ENCODE peak calls at places on chromosomes 7 and 10, in six cellular contexts. One of them, this sample, is unnamed.

GRCh38 chr10:1607466-1607865 is 129.9 kb downstream of the ADARB2 start:
- DNase-seq in cardiac fibroblast: no peak
- DNase-seq in foreskin fibroblast: no peak
- DNase-seq in lower leg skin: no peak
- DNase-seq in Caco-2: no peak
- DNase-seq in AG04450: no peak
- DNase-seq in this sample: no peak

GRCh38 chr10:8238989-8239388 is 184.5 kb downstream of the GATA3 start:
- DNase-seq in cardiac fibroblast: no peak
- DNase-seq in foreskin fibroblast: no peak
- DNase-seq in lower leg skin: no peak
- DNase-seq in Caco-2: no peak
- DNase-seq in AG04450: no peak
- DNase-seq in this sample: no peak

GRCh38 chr7:44046321-44047061 is 2.0 kb downstream of the DBNL start:
- DNase-seq in cardiac fibroblast: no peak
- DNase-seq in foreskin fibroblast: no peak
- DNase-seq in lower leg skin: no peak
- DNase-seq in Caco-2: no peak
- DNase-seq in AG04450: no peak
- DNase-seq in this sample: peak; percentile 35

GRCh38 chr10:89301231-89301630 is 615 bp upstream of the IFIT2 start:
- DNase-seq in cardiac fibroblast: peak; percentile 71
- DNase-seq in foreskin fibroblast: peak; percentile 34
- DNase-seq in lower leg skin: no peak
- DNase-seq in Caco-2: no peak
- DNase-seq in AG04450: no peak
- DNase-seq in this sample: no peak

GRCh38 chr10:102300289-102300843 is 55.0 kb downstream of the GBF1 start:
- DNase-seq in cardiac fibroblast: peak; percentile 84
- DNase-seq in foreskin fibroblast: peak; percentile 72
- DNase-seq in lower leg skin: no peak
- DNase-seq in Caco-2: no peak
- DNase-seq in AG04450: peak; percentile 46
- DNase-seq in this sample: no peak

GRCh38 chr10:60759181-60759580 is 19.1 kb upstream of the CDK1 start:
- DNase-seq in cardiac fibroblast: no peak
- DNase-seq in foreskin fibroblast: no peak
- DNase-seq in lower leg skin: no peak
- DNase-seq in Caco-2: no peak
- DNase-seq in AG04450: no peak
- DNase-seq in this sample: no peak

GRCh38 chr10:76080406-76080805 is 649.0 kb downstream of the LRMDA start:
- DNase-seq in cardiac fibroblast: peak; percentile 60
- DNase-seq in foreskin fibroblast: peak; percentile 63
- DNase-seq in lower leg skin: no peak
- DNase-seq in Caco-2: no peak
- DNase-seq in AG04450: peak; percentile 50
- DNase-seq in this sample: no peak

GRCh38 chr10:106567629-106568028 is 596.9 kb downstream of the SORCS1 start:
- DNase-seq in cardiac fibroblast: no peak
- DNase-seq in foreskin fibroblast: no peak
- DNase-seq in lower leg skin: no peak
- DNase-seq in Caco-2: no peak
- DNase-seq in AG04450: no peak
- DNase-seq in this sample: no peak

GRCh38 chr10:116732546-116732945 is 9.8 kb downstream of the HSPA12A start:
- DNase-seq in cardiac fibroblast: no peak
- DNase-seq in foreskin fibroblast: no peak
- DNase-seq in lower leg skin: no peak
- DNase-seq in Caco-2: no peak
- DNase-seq in AG04450: no peak
- DNase-seq in this sample: no peak

GRCh38 chr7:158868754-158869410 is 12.5 kb downstream of the DYNC2I1 start:
- DNase-seq in cardiac fibroblast: no peak
- DNase-seq in foreskin fibroblast: no peak
- DNase-seq in lower leg skin: no peak
- DNase-seq in Caco-2: no peak
- DNase-seq in AG04450: no peak
- DNase-seq in this sample: no peak

GRCh38 chr7:74655324-74655723 is 2.2 kb upstream of the GTF2I start:
- DNase-seq in cardiac fibroblast: no peak
- DNase-seq in foreskin fibroblast: no peak
- DNase-seq in lower leg skin: no peak
- DNase-seq in Caco-2: no peak
- DNase-seq in AG04450: no peak
- DNase-seq in this sample: no peak

GRCh38 chr7:128738570-128739047 is 550 bp upstream of the CALU start:
- DNase-seq in cardiac fibroblast: no peak
- DNase-seq in foreskin fibroblast: no peak
- DNase-seq in lower leg skin: peak; percentile 26
- DNase-seq in Caco-2: no peak
- DNase-seq in AG04450: no peak
- DNase-seq in this sample: no peak

GRCh38 chr7:49775065-49775948 is 1.9 kb downstream of the VWC2 start:
- DNase-seq in cardiac fibroblast: no peak
- DNase-seq in foreskin fibroblast: no peak
- DNase-seq in lower leg skin: no peak
- DNase-seq in Caco-2: no peak
- DNase-seq in AG04450: no peak
- DNase-seq in this sample: no peak

GRCh38 chr10:71753091-71753959 is 20.0 kb downstream of the VSIR start:
- DNase-seq in cardiac fibroblast: no peak
- DNase-seq in foreskin fibroblast: no peak
- DNase-seq in lower leg skin: peak; percentile 79
- DNase-seq in Caco-2: peak; percentile 74
- DNase-seq in AG04450: no peak
- DNase-seq in this sample: no peak

GRCh38 chr10:121583258-121583657 is 15.0 kb downstream of the FGFR2 start:
- DNase-seq in cardiac fibroblast: no peak
- DNase-seq in foreskin fibroblast: no peak
- DNase-seq in lower leg skin: no peak
- DNase-seq in Caco-2: no peak
- DNase-seq in AG04450: no peak
- DNase-seq in this sample: no peak

GRCh38 chr7:108581655-108582491 is 12.2 kb downstream of the DNAJB9 start:
- DNase-seq in cardiac fibroblast: no peak
- DNase-seq in foreskin fibroblast: no peak
- DNase-seq in lower leg skin: no peak
- DNase-seq in Caco-2: peak; percentile 89
- DNase-seq in AG04450: no peak
- DNase-seq in this sample: no peak

GRCh38 chr7:1911571-1911970 is 241.5 kb downstream of the ELFN1 start:
- DNase-seq in cardiac fibroblast: no peak
- DNase-seq in foreskin fibroblast: no peak
- DNase-seq in lower leg skin: no peak
- DNase-seq in Caco-2: no peak
- DNase-seq in AG04450: no peak
- DNase-seq in this sample: no peak

GRCh38 chr7:70266186-70266585 is 667.9 kb downstream of the AUTS2 start:
- DNase-seq in cardiac fibroblast: no peak
- DNase-seq in foreskin fibroblast: no peak
- DNase-seq in lower leg skin: no peak
- DNase-seq in Caco-2: no peak
- DNase-seq in AG04450: no peak
- DNase-seq in this sample: no peak

GRCh38 chr7:129437190-129437589 is 3.0 kb downstream of the STRIP2 start:
- DNase-seq in cardiac fibroblast: no peak
- DNase-seq in foreskin fibroblast: no peak
- DNase-seq in lower leg skin: no peak
- DNase-seq in Caco-2: no peak
- DNase-seq in AG04450: no peak
- DNase-seq in this sample: no peak

GRCh38 chr10:46255696-46256355 is 31.0 kb upstream of the ANTXRL start:
- DNase-seq in cardiac fibroblast: peak; percentile 11
- DNase-seq in foreskin fibroblast: peak; percentile 7
- DNase-seq in lower leg skin: peak; percentile 34
- DNase-seq in Caco-2: peak; percentile 82
- DNase-seq in AG04450: no peak
- DNase-seq in this sample: no peak

GRCh38 chr10:5948999-5949759 is 28.2 kb downstream of the IL15RA start:
- DNase-seq in cardiac fibroblast: peak; percentile 77
- DNase-seq in foreskin fibroblast: peak; percentile 53
- DNase-seq in lower leg skin: peak; percentile 42
- DNase-seq in Caco-2: peak; percentile 75
- DNase-seq in AG04450: peak; percentile 36
- DNase-seq in this sample: no peak

GRCh38 chr10:1204434-1205326 is 148.5 kb downstream of the WDR37 start:
- DNase-seq in cardiac fibroblast: no peak
- DNase-seq in foreskin fibroblast: no peak
- DNase-seq in lower leg skin: no peak
- DNase-seq in Caco-2: peak; percentile 35
- DNase-seq in AG04450: no peak
- DNase-seq in this sample: no peak

GRCh38 chr7:25515876-25516275 is 287.6 kb upstream of the NPVF start:
- DNase-seq in cardiac fibroblast: no peak
- DNase-seq in foreskin fibroblast: no peak
- DNase-seq in lower leg skin: no peak
- DNase-seq in Caco-2: no peak
- DNase-seq in AG04450: no peak
- DNase-seq in this sample: no peak

GRCh38 chr7:140069298-140069949 is 6.7 kb upstream of the PARP12 start:
- DNase-seq in cardiac fibroblast: no peak
- DNase-seq in foreskin fibroblast: no peak
- DNase-seq in lower leg skin: no peak
- DNase-seq in Caco-2: no peak
- DNase-seq in AG04450: no peak
- DNase-seq in this sample: no peak

GRCh38 chr7:28708458-28708951 is 249.6 kb downstream of the TRIL start:
- DNase-seq in cardiac fibroblast: no peak
- DNase-seq in foreskin fibroblast: no peak
- DNase-seq in lower leg skin: no peak
- DNase-seq in Caco-2: no peak
- DNase-seq in AG04450: no peak
- DNase-seq in this sample: no peak

GRCh38 chr10:12193193-12193592 is 2.5 kb downstream of the NUDT5 start:
- DNase-seq in cardiac fibroblast: peak; percentile 66
- DNase-seq in foreskin fibroblast: peak; percentile 48
- DNase-seq in lower leg skin: no peak
- DNase-seq in Caco-2: no peak
- DNase-seq in AG04450: no peak
- DNase-seq in this sample: no peak

GRCh38 chr7:31027161-31027965 is 24.7 kb upstream of the ADCYAP1R1 start:
- DNase-seq in cardiac fibroblast: no peak
- DNase-seq in foreskin fibroblast: peak; percentile 20
- DNase-seq in lower leg skin: no peak
- DNase-seq in Caco-2: no peak
- DNase-seq in AG04450: no peak
- DNase-seq in this sample: no peak

GRCh38 chr10:122186822-122187810 is 84.0 kb upstream of the BTBD16 start:
- DNase-seq in cardiac fibroblast: no peak
- DNase-seq in foreskin fibroblast: no peak
- DNase-seq in lower leg skin: no peak
- DNase-seq in Caco-2: no peak
- DNase-seq in AG04450: no peak
- DNase-seq in this sample: no peak

GRCh38 chr10:6228010-6228511 is 25.3 kb downstream of the PFKFB3 start:
- DNase-seq in cardiac fibroblast: peak; percentile 80
- DNase-seq in foreskin fibroblast: no peak
- DNase-seq in lower leg skin: no peak
- DNase-seq in Caco-2: no peak
- DNase-seq in AG04450: no peak
- DNase-seq in this sample: no peak

GRCh38 chr10:26438534-26439269 is 561 bp downstream of the APBB1IP start:
- DNase-seq in cardiac fibroblast: no peak
- DNase-seq in foreskin fibroblast: no peak
- DNase-seq in lower leg skin: no peak
- DNase-seq in Caco-2: no peak
- DNase-seq in AG04450: no peak
- DNase-seq in this sample: peak; percentile 50

GRCh38 chr10:32379950-32380547 is 33.1 kb upstream of the EPC1 start:
- DNase-seq in cardiac fibroblast: no peak
- DNase-seq in foreskin fibroblast: no peak
- DNase-seq in lower leg skin: no peak
- DNase-seq in Caco-2: no peak
- DNase-seq in AG04450: no peak
- DNase-seq in this sample: no peak
- H3K4me3 ChIP-seq in cardiac fibroblast: no peak overlapping the region
- H3K4me3 ChIP-seq in foreskin fibroblast: no peak overlapping the region
- H3K4me3 ChIP-seq in lower leg skin: no peak overlapping the region
- H3K4me3 ChIP-seq in Caco-2: no peak overlapping the region
- H3K4me3 ChIP-seq in AG04450: no peak overlapping the region
- H3K4me3 ChIP-seq in this sample: peak overlapping the region; percentile 86

GRCh38 chr7:87038993-87039716 is 20.3 kb downstream of the ELAPOR2 start:
- DNase-seq in cardiac fibroblast: no peak
- DNase-seq in foreskin fibroblast: no peak
- DNase-seq in lower leg skin: no peak
- DNase-seq in Caco-2: no peak
- DNase-seq in AG04450: no peak
- DNase-seq in this sample: no peak
- H3K4me3 ChIP-seq in cardiac fibroblast: peak overlapping the region; percentile 35
- H3K4me3 ChIP-seq in foreskin fibroblast: no peak overlapping the region
- H3K4me3 ChIP-seq in lower leg skin: no peak overlapping the region
- H3K4me3 ChIP-seq in Caco-2: peak overlapping the region; percentile 14
- H3K4me3 ChIP-seq in AG04450: peak overlapping the region; percentile 18
- H3K4me3 ChIP-seq in this sample: peak overlapping the region; percentile 13

GRCh38 chr7:68692511-68692910 is 905.8 kb upstream of the AUTS2 start:
- DNase-seq in cardiac fibroblast: no peak
- DNase-seq in foreskin fibroblast: no peak
- DNase-seq in lower leg skin: no peak
- DNase-seq in Caco-2: no peak
- DNase-seq in AG04450: no peak
- DNase-seq in this sample: no peak
- H3K4me3 ChIP-seq in cardiac fibroblast: no peak overlapping the region
- H3K4me3 ChIP-seq in foreskin fibroblast: no peak overlapping the region
- H3K4me3 ChIP-seq in lower leg skin: no peak overlapping the region
- H3K4me3 ChIP-seq in Caco-2: no peak overlapping the region
- H3K4me3 ChIP-seq in AG04450: no peak overlapping the region
- H3K4me3 ChIP-seq in this sample: no peak overlapping the region

GRCh38 chr10:91164520-91165065 is 55.9 kb upstream of the PCGF5 start:
- DNase-seq in cardiac fibroblast: no peak
- DNase-seq in foreskin fibroblast: no peak
- DNase-seq in lower leg skin: no peak
- DNase-seq in Caco-2: no peak
- DNase-seq in AG04450: no peak
- DNase-seq in this sample: no peak
- H3K4me3 ChIP-seq in cardiac fibroblast: peak overlapping the region; percentile 70
- H3K4me3 ChIP-seq in foreskin fibroblast: peak overlapping the region; percentile 69
- H3K4me3 ChIP-seq in lower leg skin: no peak overlapping the region
- H3K4me3 ChIP-seq in Caco-2: no peak overlapping the region
- H3K4me3 ChIP-seq in AG04450: no peak overlapping the region
- H3K4me3 ChIP-seq in this sample: peak overlapping the region; percentile 70

DNA sequence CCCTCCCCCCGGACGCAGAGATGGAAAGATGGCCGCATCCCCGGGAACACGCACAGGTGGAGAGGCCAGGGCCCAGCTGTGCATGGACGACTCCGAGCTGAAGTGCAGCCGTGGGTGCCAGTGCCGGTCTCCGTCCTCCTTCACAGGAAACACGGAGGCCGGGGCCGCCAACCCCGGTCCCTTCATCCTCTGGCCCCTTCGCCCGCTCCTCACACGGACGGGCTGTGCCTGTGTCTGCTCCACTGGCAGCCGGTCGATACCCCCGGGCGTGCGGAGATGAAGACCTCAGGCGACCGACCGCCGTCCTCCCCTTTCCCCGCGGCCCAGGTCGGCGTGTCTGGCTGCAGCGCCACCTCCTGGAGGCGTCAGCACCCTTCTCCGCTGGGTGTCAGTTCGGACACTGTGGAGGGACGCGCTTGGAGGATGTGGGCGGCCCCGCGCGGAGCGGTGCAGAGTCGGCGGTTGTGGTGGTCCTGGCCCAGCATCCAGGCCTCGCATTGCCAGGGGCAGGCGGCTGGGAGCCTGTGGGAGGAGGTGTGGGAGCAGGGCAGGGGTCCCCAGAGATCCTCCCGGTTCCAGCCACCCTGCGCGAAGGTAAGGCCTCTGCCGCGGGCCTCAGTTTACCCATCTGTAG is 9.9 kb downstream of the ZNF511 start:
- DNase-seq in cardiac fibroblast: peak; percentile 53
- DNase-seq in foreskin fibroblast: peak; percentile 43
- DNase-seq in lower leg skin: no peak
- DNase-seq in Caco-2: peak; percentile 71
- DNase-seq in AG04450: no peak
- DNase-seq in this sample: peak; percentile 47
- H3K4me3 ChIP-seq in cardiac fibroblast: peak overlapping the region; percentile 45
- H3K4me3 ChIP-seq in foreskin fibroblast: peak overlapping the region; percentile 40
- H3K4me3 ChIP-seq in lower leg skin: no peak overlapping the region
- H3K4me3 ChIP-seq in Caco-2: peak overlapping the region; percentile 41
- H3K4me3 ChIP-seq in AG04450: peak overlapping the region; percentile 55
- H3K4me3 ChIP-seq in this sample: peak overlapping the region; percentile 58